ENCODE peak calls at places on chromosomes 5 and 9, in four cellular contexts. K is psoas muscle; F is CD4-positive, alpha-beta memory T cell; D is NB4. O is an unnamed sample.

GRCh38 chr9:123419091-123419490 is 63.1 kb downstream of the CRB2 start:
- DNase-seq in K (no peak), F (no peak), D (no peak), O (no peak)

GRCh38 chr9:27437652-27438373 is 86.3 kb upstream of the IFNK start:
- DNase-seq in K (no peak), F (no peak), D (no peak), O (no peak)

GRCh38 chr9:4507731-4508130 is 17.5 kb downstream of the SLC1A1 start:
- DNase-seq in K (no peak), F (no peak), D (no peak), O (no peak)

GRCh38 chr5:7842531-7842930 is 8.4 kb downstream of the CFAP90 start:
- DNase-seq in K (no peak), F (no peak), D (no peak), O (no peak)

GRCh38 chr9:89234636-89235035 is 56.0 kb upstream of the SHC3 start:
- DNase-seq in K (peak; percentile 15), F (no peak), D (peak; percentile 67), O (no peak)

GRCh38 chr9:126474201-126474765 is 139.4 kb upstream of the LMX1B start:
- DNase-seq in K (no peak), F (no peak), D (no peak), O (no peak)

GRCh38 chr9:132157347-132158116 is 4.3 kb upstream of the NTNG2 start:
- DNase-seq in K (no peak), F (no peak), D (no peak), O (no peak)

GRCh38 chr9:69279084-69279729 is 45.8 kb upstream of the ENTREP1 start:
- DNase-seq in K (no peak), F (no peak), D (no peak), O (no peak)

GRCh38 chr5:171820561-171820960 is 34.9 kb downstream of the SMIM23 start:
- DNase-seq in K (no peak), F (no peak), D (no peak), O (no peak)

GRCh38 chr9:136052433-136052880 is 42.6 kb downstream of the NACC2 start:
- DNase-seq in K (no peak), F (no peak), D (no peak), O (peak; percentile 63)
- H3K4me3 ChIP-seq in K (peak overlapping the region; percentile 61), F (no peak overlapping the region), D (peak overlapping the region; percentile 33), O (peak overlapping the region; percentile 55)

DNA sequence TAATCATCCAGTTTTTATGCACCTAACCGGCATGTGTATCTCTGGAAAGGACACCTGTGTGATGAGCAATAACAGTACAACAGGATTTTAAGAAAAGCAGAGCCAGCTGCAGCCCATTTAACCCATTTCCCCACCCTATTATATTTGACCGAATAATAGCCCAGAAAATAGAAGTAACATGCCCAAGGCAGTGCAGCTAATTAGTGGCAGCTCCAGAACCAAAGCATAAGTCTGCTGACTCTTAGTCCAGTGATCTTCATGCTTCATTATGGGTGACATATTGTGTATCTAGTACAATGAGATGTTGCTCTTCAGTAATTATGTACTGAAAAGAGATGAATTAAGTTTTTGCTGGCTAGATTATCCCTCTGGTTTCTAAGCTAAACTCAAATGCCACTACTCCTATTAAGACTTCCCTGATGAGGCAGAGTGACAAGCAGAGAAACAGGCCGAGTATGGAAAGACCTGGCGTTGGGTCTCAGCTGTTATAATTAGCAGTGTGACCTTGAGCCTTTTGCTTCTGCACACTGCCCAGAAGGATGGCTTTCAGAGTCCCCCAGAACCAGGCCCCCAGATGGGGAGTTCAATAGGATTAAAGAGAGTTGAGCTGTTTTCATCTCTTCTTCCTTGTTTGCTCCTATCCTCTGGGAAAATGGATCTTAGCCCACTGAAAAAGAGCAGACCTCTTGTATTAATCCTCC is 10.7 kb upstream of the C1QTNF3 start:
- DNase-seq in K (no peak), F (no peak), D (no peak), O (no peak)
- H3K4me3 ChIP-seq in K (no peak overlapping the region), F (no peak overlapping the region), D (no peak overlapping the region), O (no peak overlapping the region)

DNA sequence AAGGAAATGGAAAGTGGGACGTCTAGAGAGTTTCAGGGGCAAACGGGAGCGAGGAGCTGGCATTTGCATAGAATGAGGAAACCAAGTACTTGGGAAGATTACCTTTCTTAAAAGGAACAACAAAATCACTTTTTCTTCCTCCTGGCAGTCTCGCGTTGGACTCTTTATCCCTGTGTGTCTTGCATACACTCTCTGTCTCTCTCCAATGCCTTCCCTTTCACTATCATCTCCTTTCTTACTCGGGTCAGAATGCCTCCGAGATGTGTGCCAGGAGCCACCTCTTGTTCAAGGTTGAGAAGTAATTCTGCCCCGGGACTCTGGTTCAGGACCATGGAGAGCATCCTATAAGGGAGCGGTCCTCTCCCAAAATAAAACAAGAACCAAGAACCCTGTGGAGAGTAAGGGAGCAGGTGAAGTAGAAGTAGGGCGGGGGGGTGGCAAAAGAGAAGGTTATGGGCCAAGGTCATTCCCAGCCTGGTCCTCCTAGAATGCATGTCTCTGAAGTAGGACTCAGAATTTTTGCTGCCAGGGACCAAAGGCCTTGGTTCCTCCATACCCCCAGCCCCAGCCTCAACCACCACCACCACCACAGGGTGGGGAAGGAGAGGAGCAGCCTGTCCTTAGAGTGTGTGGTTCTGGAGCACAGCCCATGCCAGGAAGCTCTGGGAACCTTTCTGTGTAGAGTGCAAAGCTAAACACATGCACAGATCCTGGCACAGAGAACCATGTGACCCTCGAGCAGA is 72.1 kb upstream of the ARAP3 start:
- DNase-seq in K (no peak), F (peak; percentile 15), D (peak; percentile 53), O (no peak)
- H3K4me3 ChIP-seq in K (no peak overlapping the region), F (no peak overlapping the region), D (no peak overlapping the region), O (no peak overlapping the region)

DNA sequence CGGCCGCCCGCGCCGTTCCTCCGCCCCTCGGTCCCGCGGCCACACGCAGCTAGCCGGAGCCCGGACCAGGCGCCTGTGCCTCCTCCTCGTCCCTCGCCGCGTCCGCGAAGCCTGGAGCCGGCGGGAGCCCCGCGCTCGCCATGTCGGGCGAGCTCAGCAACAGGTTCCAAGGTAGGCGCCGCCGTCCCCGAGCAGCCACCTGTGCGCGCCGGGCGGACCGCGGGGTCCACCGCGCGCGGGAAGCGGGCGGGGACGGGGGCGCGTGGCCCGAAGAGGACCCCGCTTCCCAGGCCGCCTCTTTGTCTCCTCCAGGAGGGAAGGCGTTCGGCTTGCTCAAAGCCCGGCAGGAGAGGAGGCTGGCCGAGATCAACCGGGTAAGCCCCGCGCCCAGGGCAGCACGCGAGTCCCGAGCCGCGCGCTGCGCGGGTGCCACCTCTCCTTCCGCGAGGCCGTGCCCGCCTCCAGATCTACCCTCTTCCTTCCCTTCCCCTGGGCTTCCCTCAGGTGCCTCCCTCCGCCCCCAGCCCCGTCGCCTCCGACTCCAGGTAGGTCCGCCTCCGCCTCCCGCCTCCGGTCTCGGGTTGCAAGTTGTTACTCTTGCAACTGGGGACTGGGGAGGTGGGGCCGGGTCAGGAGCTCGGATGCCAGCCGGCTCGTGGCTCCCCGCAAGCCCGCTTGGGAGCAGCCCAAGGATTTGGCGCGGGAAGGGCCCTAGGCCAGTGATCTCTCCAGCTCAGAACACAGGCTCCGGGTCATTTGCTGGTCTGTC is at the start of gene AIF1L:
- DNase-seq in K (no peak), F (no peak), D (no peak), O (no peak)
- H3K4me3 ChIP-seq in K (peak within 1 kb of the TSS; percentile 65), F (no peak within 1 kb of the TSS), D (no peak within 1 kb of the TSS), O (peak within 1 kb of the TSS; percentile 83)

GRCh38 chr5:140690941-140691924 is at the start of the genes HARS1 and HARS2:
- DNase-seq in K (peak; percentile 89), F (peak; percentile 77), D (peak; percentile 96), O (peak; percentile 92)

GRCh38 chr5:140694276-140694675 is 3.0 kb downstream of the HARS2 start:
- DNase-seq in K (no peak), F (no peak), D (no peak), O (no peak)

DNA sequence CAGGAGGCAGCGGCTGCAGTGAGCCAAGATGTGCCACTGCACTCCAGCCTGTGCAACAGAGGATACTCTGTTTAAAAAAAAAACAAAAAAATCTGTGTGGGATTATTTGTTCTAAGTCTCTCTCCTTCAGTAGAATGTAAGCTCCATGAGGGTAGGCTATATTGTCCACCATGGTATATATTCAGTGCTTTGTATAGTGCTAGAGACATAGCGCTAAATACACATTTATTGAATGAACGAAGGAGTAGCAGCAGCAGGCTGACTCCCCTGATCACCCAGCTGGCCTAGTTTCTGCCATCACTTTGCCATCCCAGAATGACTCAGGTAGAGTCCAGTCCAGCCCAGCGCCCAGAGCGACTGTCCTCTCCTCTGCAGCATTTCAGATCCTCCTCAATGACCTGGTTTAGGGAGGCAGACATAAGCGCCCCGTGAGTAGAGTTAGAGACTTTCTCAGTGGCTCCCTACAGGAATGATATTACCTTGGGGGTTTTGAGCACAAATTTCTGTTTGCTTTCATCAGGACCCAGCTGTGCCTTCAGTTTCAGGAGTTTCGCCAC is 716 bp downstream of the HARS1 start:
- DNase-seq in K (no peak), F (no peak), D (no peak), O (no peak)
- H3K4me3 ChIP-seq in K (peak overlapping the region; percentile 99), F (peak overlapping the region; percentile 91), D (peak overlapping the region; percentile 98), O (peak overlapping the region; percentile 80)

O was measured in heart left ventricle.